ENCODE peak calls at places on chromosomes 4 and X, in ten cellular contexts. One of them, this sample, is unnamed.

GRCh38 chrX:103823591-103823990 is 8.5 kb downstream of the RAB9B start:
- DNase-seq in activated naive CD4-positive, alpha-beta T cell: no peak
- DNase-seq in RPMI8226: no peak
- DNase-seq in AG08395: no peak
- DNase-seq in T-cell: no peak
- DNase-seq in activated CD4-positive, alpha-beta T cell treated with anti-CD3 and anti-CD28 coated beads, Interleukin-2, amount 50 U/mL, for 24 hours: no peak
- DNase-seq in stimulated activated CD8-positive, alpha-beta memory T cell treated with anti-CD3 and anti-CD28 coated beads, Interleukin-4, amount 100 ng/mL, for 1 hour: no peak
- DNase-seq in Right ventricle myocardium superior: no peak
- DNase-seq in stimulated activated CD4-positive, alpha-beta T cell treated with anti-CD3 and anti-CD28 coated beads, Interleukin-1b, Interleukin-23, amount 100 ng/mL, for 24 hours: no peak
- DNase-seq in RWPE1: no peak
- DNase-seq in this sample: no peak

GRCh38 chr4:176800891-176801534 is 8.3 kb upstream of the VEGFC start:
- DNase-seq in T-cell: no peak
- DNase-seq in RWPE1: no peak
- DNase-seq in activated naive CD4-positive, alpha-beta T cell: no peak
- DNase-seq in AG08395: peak; percentile 29
- DNase-seq in Right ventricle myocardium superior: no peak
- DNase-seq in stimulated activated CD4-positive, alpha-beta T cell treated with anti-CD3 and anti-CD28 coated beads, Interleukin-1b, Interleukin-23, amount 100 ng/mL, for 24 hours: no peak
- DNase-seq in RPMI8226: no peak
- DNase-seq in stimulated activated CD8-positive, alpha-beta memory T cell treated with anti-CD3 and anti-CD28 coated beads, Interleukin-4, amount 100 ng/mL, for 1 hour: no peak
- DNase-seq in activated CD4-positive, alpha-beta T cell treated with anti-CD3 and anti-CD28 coated beads, Interleukin-2, amount 50 U/mL, for 24 hours: no peak
- DNase-seq in this sample: no peak

GRCh38 chr4:121053601-121054143 is 18.7 kb downstream of the NDNF start:
- DNase-seq in RWPE1: peak; percentile 11
- DNase-seq in activated naive CD4-positive, alpha-beta T cell: no peak
- DNase-seq in AG08395: peak; percentile 26
- DNase-seq in RPMI8226: peak; percentile 9
- DNase-seq in stimulated activated CD8-positive, alpha-beta memory T cell treated with anti-CD3 and anti-CD28 coated beads, Interleukin-4, amount 100 ng/mL, for 1 hour: no peak
- DNase-seq in activated CD4-positive, alpha-beta T cell treated with anti-CD3 and anti-CD28 coated beads, Interleukin-2, amount 50 U/mL, for 24 hours: no peak
- DNase-seq in stimulated activated CD4-positive, alpha-beta T cell treated with anti-CD3 and anti-CD28 coated beads, Interleukin-1b, Interleukin-23, amount 100 ng/mL, for 24 hours: no peak
- DNase-seq in Right ventricle myocardium superior: peak; percentile 57
- DNase-seq in T-cell: no peak
- DNase-seq in this sample: no peak

GRCh38 chrX:131393426-131393825 is 104.3 kb upstream of the IGSF1 start:
- DNase-seq in RWPE1: no peak
- DNase-seq in T-cell: no peak
- DNase-seq in RPMI8226: no peak
- DNase-seq in activated CD4-positive, alpha-beta T cell treated with anti-CD3 and anti-CD28 coated beads, Interleukin-2, amount 50 U/mL, for 24 hours: no peak
- DNase-seq in AG08395: no peak
- DNase-seq in stimulated activated CD4-positive, alpha-beta T cell treated with anti-CD3 and anti-CD28 coated beads, Interleukin-1b, Interleukin-23, amount 100 ng/mL, for 24 hours: no peak
- DNase-seq in Right ventricle myocardium superior: no peak
- DNase-seq in stimulated activated CD8-positive, alpha-beta memory T cell treated with anti-CD3 and anti-CD28 coated beads, Interleukin-4, amount 100 ng/mL, for 1 hour: no peak
- DNase-seq in activated naive CD4-positive, alpha-beta T cell: no peak
- DNase-seq in this sample: no peak

GRCh38 chr4:183192566-183192965 is 93.5 kb downstream of the WWC2 start:
- DNase-seq in activated CD4-positive, alpha-beta T cell treated with anti-CD3 and anti-CD28 coated beads, Interleukin-2, amount 50 U/mL, for 24 hours: no peak
- DNase-seq in T-cell: no peak
- DNase-seq in AG08395: no peak
- DNase-seq in Right ventricle myocardium superior: no peak
- DNase-seq in stimulated activated CD8-positive, alpha-beta memory T cell treated with anti-CD3 and anti-CD28 coated beads, Interleukin-4, amount 100 ng/mL, for 1 hour: no peak
- DNase-seq in RWPE1: no peak
- DNase-seq in stimulated activated CD4-positive, alpha-beta T cell treated with anti-CD3 and anti-CD28 coated beads, Interleukin-1b, Interleukin-23, amount 100 ng/mL, for 24 hours: no peak
- DNase-seq in activated naive CD4-positive, alpha-beta T cell: no peak
- DNase-seq in RPMI8226: no peak
- DNase-seq in this sample: no peak

GRCh38 chr4:66275381-66276060 is 605.2 kb upstream of the EPHA5 start:
- DNase-seq in activated CD4-positive, alpha-beta T cell treated with anti-CD3 and anti-CD28 coated beads, Interleukin-2, amount 50 U/mL, for 24 hours: no peak
- DNase-seq in RPMI8226: no peak
- DNase-seq in AG08395: no peak
- DNase-seq in Right ventricle myocardium superior: no peak
- DNase-seq in activated naive CD4-positive, alpha-beta T cell: no peak
- DNase-seq in stimulated activated CD4-positive, alpha-beta T cell treated with anti-CD3 and anti-CD28 coated beads, Interleukin-1b, Interleukin-23, amount 100 ng/mL, for 24 hours: no peak
- DNase-seq in stimulated activated CD8-positive, alpha-beta memory T cell treated with anti-CD3 and anti-CD28 coated beads, Interleukin-4, amount 100 ng/mL, for 1 hour: no peak
- DNase-seq in T-cell: no peak
- DNase-seq in RWPE1: no peak
- DNase-seq in this sample: no peak

GRCh38 chr4:99855677-99856076 is 38.5 kb downstream of the LAMTOR3 start:
- DNase-seq in RPMI8226: no peak
- DNase-seq in stimulated activated CD8-positive, alpha-beta memory T cell treated with anti-CD3 and anti-CD28 coated beads, Interleukin-4, amount 100 ng/mL, for 1 hour: no peak
- DNase-seq in Right ventricle myocardium superior: no peak
- DNase-seq in activated CD4-positive, alpha-beta T cell treated with anti-CD3 and anti-CD28 coated beads, Interleukin-2, amount 50 U/mL, for 24 hours: no peak
- DNase-seq in activated naive CD4-positive, alpha-beta T cell: no peak
- DNase-seq in RWPE1: no peak
- DNase-seq in stimulated activated CD4-positive, alpha-beta T cell treated with anti-CD3 and anti-CD28 coated beads, Interleukin-1b, Interleukin-23, amount 100 ng/mL, for 24 hours: no peak
- DNase-seq in AG08395: no peak
- DNase-seq in T-cell: no peak
- DNase-seq in this sample: no peak

GRCh38 chr4:14177987-14178386 is 550.5 kb upstream of the BOD1L1 start:
- DNase-seq in activated naive CD4-positive, alpha-beta T cell: no peak
- DNase-seq in activated CD4-positive, alpha-beta T cell treated with anti-CD3 and anti-CD28 coated beads, Interleukin-2, amount 50 U/mL, for 24 hours: no peak
- DNase-seq in RPMI8226: no peak
- DNase-seq in Right ventricle myocardium superior: no peak
- DNase-seq in RWPE1: no peak
- DNase-seq in stimulated activated CD4-positive, alpha-beta T cell treated with anti-CD3 and anti-CD28 coated beads, Interleukin-1b, Interleukin-23, amount 100 ng/mL, for 24 hours: no peak
- DNase-seq in T-cell: no peak
- DNase-seq in AG08395: no peak
- DNase-seq in stimulated activated CD8-positive, alpha-beta memory T cell treated with anti-CD3 and anti-CD28 coated beads, Interleukin-4, amount 100 ng/mL, for 1 hour: no peak
- DNase-seq in this sample: no peak

GRCh38 chr4:88130544-88131305 is 27.7 kb downstream of the ABCG2 start:
- DNase-seq in RWPE1: no peak
- DNase-seq in stimulated activated CD4-positive, alpha-beta T cell treated with anti-CD3 and anti-CD28 coated beads, Interleukin-1b, Interleukin-23, amount 100 ng/mL, for 24 hours: no peak
- DNase-seq in activated CD4-positive, alpha-beta T cell treated with anti-CD3 and anti-CD28 coated beads, Interleukin-2, amount 50 U/mL, for 24 hours: no peak
- DNase-seq in RPMI8226: no peak
- DNase-seq in Right ventricle myocardium superior: no peak
- DNase-seq in activated naive CD4-positive, alpha-beta T cell: no peak
- DNase-seq in stimulated activated CD8-positive, alpha-beta memory T cell treated with anti-CD3 and anti-CD28 coated beads, Interleukin-4, amount 100 ng/mL, for 1 hour: no peak
- DNase-seq in AG08395: no peak
- DNase-seq in T-cell: no peak
- DNase-seq in this sample: no peak

GRCh38 chr4:101037249-101037648 is 310.1 kb downstream of the PPP3CA start:
- DNase-seq in stimulated activated CD8-positive, alpha-beta memory T cell treated with anti-CD3 and anti-CD28 coated beads, Interleukin-4, amount 100 ng/mL, for 1 hour: no peak
- DNase-seq in RPMI8226: no peak
- DNase-seq in RWPE1: peak; percentile 40
- DNase-seq in activated naive CD4-positive, alpha-beta T cell: no peak
- DNase-seq in T-cell: no peak
- DNase-seq in stimulated activated CD4-positive, alpha-beta T cell treated with anti-CD3 and anti-CD28 coated beads, Interleukin-1b, Interleukin-23, amount 100 ng/mL, for 24 hours: no peak
- DNase-seq in Right ventricle myocardium superior: no peak
- DNase-seq in AG08395: no peak
- DNase-seq in activated CD4-positive, alpha-beta T cell treated with anti-CD3 and anti-CD28 coated beads, Interleukin-2, amount 50 U/mL, for 24 hours: no peak
- DNase-seq in this sample: no peak

GRCh38 chrX:154444001-154444754 is at the start of gene FAM50A:
- DNase-seq in T-cell: peak; percentile 51
- DNase-seq in Right ventricle myocardium superior: peak; percentile 91
- DNase-seq in activated naive CD4-positive, alpha-beta T cell: peak; percentile 15
- DNase-seq in RWPE1: no peak
- DNase-seq in RPMI8226: peak; percentile 82
- DNase-seq in AG08395: peak; percentile 85
- DNase-seq in stimulated activated CD8-positive, alpha-beta memory T cell treated with anti-CD3 and anti-CD28 coated beads, Interleukin-4, amount 100 ng/mL, for 1 hour: peak; percentile 42
- DNase-seq in stimulated activated CD4-positive, alpha-beta T cell treated with anti-CD3 and anti-CD28 coated beads, Interleukin-1b, Interleukin-23, amount 100 ng/mL, for 24 hours: peak; percentile 45
- DNase-seq in activated CD4-positive, alpha-beta T cell treated with anti-CD3 and anti-CD28 coated beads, Interleukin-2, amount 50 U/mL, for 24 hours: no peak
- DNase-seq in this sample: peak; percentile 49

GRCh38 chrX:53239474-53239873 is 14.5 kb upstream of the KDM5C start:
- DNase-seq in RWPE1: no peak
- DNase-seq in AG08395: no peak
- DNase-seq in T-cell: no peak
- DNase-seq in activated naive CD4-positive, alpha-beta T cell: no peak
- DNase-seq in stimulated activated CD4-positive, alpha-beta T cell treated with anti-CD3 and anti-CD28 coated beads, Interleukin-1b, Interleukin-23, amount 100 ng/mL, for 24 hours: peak; percentile 56
- DNase-seq in activated CD4-positive, alpha-beta T cell treated with anti-CD3 and anti-CD28 coated beads, Interleukin-2, amount 50 U/mL, for 24 hours: no peak
- DNase-seq in Right ventricle myocardium superior: no peak
- DNase-seq in stimulated activated CD8-positive, alpha-beta memory T cell treated with anti-CD3 and anti-CD28 coated beads, Interleukin-4, amount 100 ng/mL, for 1 hour: no peak
- DNase-seq in RPMI8226: peak; percentile 66
- DNase-seq in this sample: no peak

GRCh38 chr4:169621754-169622481 is 1.5 kb downstream of the CLCN3 start:
- DNase-seq in Right ventricle myocardium superior: no peak
- DNase-seq in activated naive CD4-positive, alpha-beta T cell: no peak
- DNase-seq in RWPE1: no peak
- DNase-seq in T-cell: no peak
- DNase-seq in activated CD4-positive, alpha-beta T cell treated with anti-CD3 and anti-CD28 coated beads, Interleukin-2, amount 50 U/mL, for 24 hours: no peak
- DNase-seq in AG08395: peak; percentile 17
- DNase-seq in RPMI8226: peak; percentile 44
- DNase-seq in stimulated activated CD4-positive, alpha-beta T cell treated with anti-CD3 and anti-CD28 coated beads, Interleukin-1b, Interleukin-23, amount 100 ng/mL, for 24 hours: no peak
- DNase-seq in stimulated activated CD8-positive, alpha-beta memory T cell treated with anti-CD3 and anti-CD28 coated beads, Interleukin-4, amount 100 ng/mL, for 1 hour: no peak
- DNase-seq in this sample: peak; percentile 47

GRCh38 chrX:2690856-2691542 is at the start of gene CD99:
- DNase-seq in stimulated activated CD4-positive, alpha-beta T cell treated with anti-CD3 and anti-CD28 coated beads, Interleukin-1b, Interleukin-23, amount 100 ng/mL, for 24 hours: peak; percentile 67
- DNase-seq in RPMI8226: peak; percentile 90
- DNase-seq in activated CD4-positive, alpha-beta T cell treated with anti-CD3 and anti-CD28 coated beads, Interleukin-2, amount 50 U/mL, for 24 hours: peak; percentile 74
- DNase-seq in RWPE1: peak; percentile 71
- DNase-seq in Right ventricle myocardium superior: peak; percentile 97
- DNase-seq in stimulated activated CD8-positive, alpha-beta memory T cell treated with anti-CD3 and anti-CD28 coated beads, Interleukin-4, amount 100 ng/mL, for 1 hour: peak; percentile 83
- DNase-seq in activated naive CD4-positive, alpha-beta T cell: no peak
- DNase-seq in AG08395: peak; percentile 93
- DNase-seq in T-cell: peak; percentile 86
- DNase-seq in this sample: peak; percentile 81

GRCh38 chrX:38277802-38278201 is 49.5 kb downstream of the RPGR start:
- DNase-seq in RWPE1: no peak
- DNase-seq in T-cell: no peak
- DNase-seq in RPMI8226: no peak
- DNase-seq in activated CD4-positive, alpha-beta T cell treated with anti-CD3 and anti-CD28 coated beads, Interleukin-2, amount 50 U/mL, for 24 hours: no peak
- DNase-seq in stimulated activated CD8-positive, alpha-beta memory T cell treated with anti-CD3 and anti-CD28 coated beads, Interleukin-4, amount 100 ng/mL, for 1 hour: no peak
- DNase-seq in stimulated activated CD4-positive, alpha-beta T cell treated with anti-CD3 and anti-CD28 coated beads, Interleukin-1b, Interleukin-23, amount 100 ng/mL, for 24 hours: no peak
- DNase-seq in activated naive CD4-positive, alpha-beta T cell: no peak
- DNase-seq in Right ventricle myocardium superior: no peak
- DNase-seq in AG08395: no peak
- DNase-seq in this sample: no peak

GRCh38 chr4:1661695-1662094 is 22.4 kb downstream of the FAM53A start:
- DNase-seq in RPMI8226: no peak
- DNase-seq in Right ventricle myocardium superior: no peak
- DNase-seq in AG08395: no peak
- DNase-seq in stimulated activated CD8-positive, alpha-beta memory T cell treated with anti-CD3 and anti-CD28 coated beads, Interleukin-4, amount 100 ng/mL, for 1 hour: no peak
- DNase-seq in stimulated activated CD4-positive, alpha-beta T cell treated with anti-CD3 and anti-CD28 coated beads, Interleukin-1b, Interleukin-23, amount 100 ng/mL, for 24 hours: no peak
- DNase-seq in T-cell: no peak
- DNase-seq in activated CD4-positive, alpha-beta T cell treated with anti-CD3 and anti-CD28 coated beads, Interleukin-2, amount 50 U/mL, for 24 hours: no peak
- DNase-seq in activated naive CD4-positive, alpha-beta T cell: no peak
- DNase-seq in RWPE1: no peak
- DNase-seq in this sample: no peak

GRCh38 chr4:478373-478772 is 20.6 kb downstream of the ZNF721 start:
- DNase-seq in RWPE1: no peak
- DNase-seq in T-cell: no peak
- DNase-seq in stimulated activated CD4-positive, alpha-beta T cell treated with anti-CD3 and anti-CD28 coated beads, Interleukin-1b, Interleukin-23, amount 100 ng/mL, for 24 hours: no peak
- DNase-seq in AG08395: no peak
- DNase-seq in stimulated activated CD8-positive, alpha-beta memory T cell treated with anti-CD3 and anti-CD28 coated beads, Interleukin-4, amount 100 ng/mL, for 1 hour: no peak
- DNase-seq in Right ventricle myocardium superior: no peak
- DNase-seq in activated CD4-positive, alpha-beta T cell treated with anti-CD3 and anti-CD28 coated beads, Interleukin-2, amount 50 U/mL, for 24 hours: no peak
- DNase-seq in RPMI8226: no peak
- DNase-seq in activated naive CD4-positive, alpha-beta T cell: no peak
- DNase-seq in this sample: no peak

GRCh38 chrX:130179170-130179569 is 7.4 kb downstream of the RAB33A start:
- DNase-seq in stimulated activated CD4-positive, alpha-beta T cell treated with anti-CD3 and anti-CD28 coated beads, Interleukin-1b, Interleukin-23, amount 100 ng/mL, for 24 hours: no peak
- DNase-seq in RPMI8226: no peak
- DNase-seq in stimulated activated CD8-positive, alpha-beta memory T cell treated with anti-CD3 and anti-CD28 coated beads, Interleukin-4, amount 100 ng/mL, for 1 hour: no peak
- DNase-seq in AG08395: no peak
- DNase-seq in RWPE1: no peak
- DNase-seq in activated naive CD4-positive, alpha-beta T cell: no peak
- DNase-seq in activated CD4-positive, alpha-beta T cell treated with anti-CD3 and anti-CD28 coated beads, Interleukin-2, amount 50 U/mL, for 24 hours: no peak
- DNase-seq in Right ventricle myocardium superior: no peak
- DNase-seq in T-cell: no peak
- DNase-seq in this sample: no peak

GRCh38 chr4:139606600-139607301 is 50.7 kb upstream of the SETD7 start:
- DNase-seq in RWPE1: no peak
- DNase-seq in AG08395: peak; percentile 47
- DNase-seq in Right ventricle myocardium superior: no peak
- DNase-seq in RPMI8226: no peak
- DNase-seq in stimulated activated CD4-positive, alpha-beta T cell treated with anti-CD3 and anti-CD28 coated beads, Interleukin-1b, Interleukin-23, amount 100 ng/mL, for 24 hours: no peak
- DNase-seq in stimulated activated CD8-positive, alpha-beta memory T cell treated with anti-CD3 and anti-CD28 coated beads, Interleukin-4, amount 100 ng/mL, for 1 hour: no peak
- DNase-seq in T-cell: no peak
- DNase-seq in activated CD4-positive, alpha-beta T cell treated with anti-CD3 and anti-CD28 coated beads, Interleukin-2, amount 50 U/mL, for 24 hours: no peak
- DNase-seq in activated naive CD4-positive, alpha-beta T cell: no peak
- DNase-seq in this sample: no peak

GRCh38 chrX:109629310-109629709 is 4.3 kb upstream of the KCNE5 start:
- DNase-seq in Right ventricle myocardium superior: no peak
- DNase-seq in activated CD4-positive, alpha-beta T cell treated with anti-CD3 and anti-CD28 coated beads, Interleukin-2, amount 50 U/mL, for 24 hours: no peak
- DNase-seq in stimulated activated CD4-positive, alpha-beta T cell treated with anti-CD3 and anti-CD28 coated beads, Interleukin-1b, Interleukin-23, amount 100 ng/mL, for 24 hours: no peak
- DNase-seq in T-cell: no peak
- DNase-seq in AG08395: no peak
- DNase-seq in stimulated activated CD8-positive, alpha-beta memory T cell treated with anti-CD3 and anti-CD28 coated beads, Interleukin-4, amount 100 ng/mL, for 1 hour: no peak
- DNase-seq in RWPE1: no peak
- DNase-seq in activated naive CD4-positive, alpha-beta T cell: no peak
- DNase-seq in RPMI8226: no peak
- DNase-seq in this sample: no peak

GRCh38 chrX:94937491-94937890 is 1263.5 kb downstream of the FAM133A start:
- DNase-seq in activated CD4-positive, alpha-beta T cell treated with anti-CD3 and anti-CD28 coated beads, Interleukin-2, amount 50 U/mL, for 24 hours: no peak
- DNase-seq in Right ventricle myocardium superior: no peak
- DNase-seq in stimulated activated CD8-positive, alpha-beta memory T cell treated with anti-CD3 and anti-CD28 coated beads, Interleukin-4, amount 100 ng/mL, for 1 hour: no peak
- DNase-seq in RPMI8226: no peak
- DNase-seq in activated naive CD4-positive, alpha-beta T cell: no peak
- DNase-seq in RWPE1: no peak
- DNase-seq in stimulated activated CD4-positive, alpha-beta T cell treated with anti-CD3 and anti-CD28 coated beads, Interleukin-1b, Interleukin-23, amount 100 ng/mL, for 24 hours: no peak
- DNase-seq in AG08395: no peak
- DNase-seq in T-cell: no peak
- DNase-seq in this sample: no peak

GRCh38 chr4:110033994-110034393 is 121.3 kb downstream of the EGF start:
- DNase-seq in T-cell: no peak
- DNase-seq in activated naive CD4-positive, alpha-beta T cell: no peak
- DNase-seq in stimulated activated CD8-positive, alpha-beta memory T cell treated with anti-CD3 and anti-CD28 coated beads, Interleukin-4, amount 100 ng/mL, for 1 hour: no peak
- DNase-seq in activated CD4-positive, alpha-beta T cell treated with anti-CD3 and anti-CD28 coated beads, Interleukin-2, amount 50 U/mL, for 24 hours: no peak
- DNase-seq in RWPE1: no peak
- DNase-seq in AG08395: no peak
- DNase-seq in stimulated activated CD4-positive, alpha-beta T cell treated with anti-CD3 and anti-CD28 coated beads, Interleukin-1b, Interleukin-23, amount 100 ng/mL, for 24 hours: no peak
- DNase-seq in Right ventricle myocardium superior: no peak
- DNase-seq in RPMI8226: peak; percentile 41
- DNase-seq in this sample: no peak

GRCh38 chrX:15616531-15616930 is 15.8 kb upstream of the ACE2 start:
- DNase-seq in RWPE1: no peak
- DNase-seq in T-cell: no peak
- DNase-seq in Right ventricle myocardium superior: peak; percentile 55
- DNase-seq in activated CD4-positive, alpha-beta T cell treated with anti-CD3 and anti-CD28 coated beads, Interleukin-2, amount 50 U/mL, for 24 hours: no peak
- DNase-seq in stimulated activated CD4-positive, alpha-beta T cell treated with anti-CD3 and anti-CD28 coated beads, Interleukin-1b, Interleukin-23, amount 100 ng/mL, for 24 hours: no peak
- DNase-seq in RPMI8226: no peak
- DNase-seq in AG08395: no peak
- DNase-seq in stimulated activated CD8-positive, alpha-beta memory T cell treated with anti-CD3 and anti-CD28 coated beads, Interleukin-4, amount 100 ng/mL, for 1 hour: no peak
- DNase-seq in activated naive CD4-positive, alpha-beta T cell: no peak
- DNase-seq in this sample: no peak

GRCh38 chr4:57078685-57079521 is 31.3 kb downstream of the IGFBP7 start:
- DNase-seq in Right ventricle myocardium superior: no peak
- DNase-seq in RWPE1: peak; percentile 74
- DNase-seq in RPMI8226: no peak
- DNase-seq in activated naive CD4-positive, alpha-beta T cell: no peak
- DNase-seq in activated CD4-positive, alpha-beta T cell treated with anti-CD3 and anti-CD28 coated beads, Interleukin-2, amount 50 U/mL, for 24 hours: no peak
- DNase-seq in T-cell: no peak
- DNase-seq in stimulated activated CD4-positive, alpha-beta T cell treated with anti-CD3 and anti-CD28 coated beads, Interleukin-1b, Interleukin-23, amount 100 ng/mL, for 24 hours: no peak
- DNase-seq in stimulated activated CD8-positive, alpha-beta memory T cell treated with anti-CD3 and anti-CD28 coated beads, Interleukin-4, amount 100 ng/mL, for 1 hour: no peak
- DNase-seq in AG08395: no peak
- DNase-seq in this sample: no peak

GRCh38 chr4:6160536-6160935 is 39.8 kb downstream of the JAKMIP1 start:
- DNase-seq in RWPE1: no peak
- DNase-seq in stimulated activated CD8-positive, alpha-beta memory T cell treated with anti-CD3 and anti-CD28 coated beads, Interleukin-4, amount 100 ng/mL, for 1 hour: no peak
- DNase-seq in stimulated activated CD4-positive, alpha-beta T cell treated with anti-CD3 and anti-CD28 coated beads, Interleukin-1b, Interleukin-23, amount 100 ng/mL, for 24 hours: no peak
- DNase-seq in AG08395: no peak
- DNase-seq in T-cell: no peak
- DNase-seq in activated naive CD4-positive, alpha-beta T cell: no peak
- DNase-seq in RPMI8226: no peak
- DNase-seq in activated CD4-positive, alpha-beta T cell treated with anti-CD3 and anti-CD28 coated beads, Interleukin-2, amount 50 U/mL, for 24 hours: no peak
- DNase-seq in Right ventricle myocardium superior: peak; percentile 9
- DNase-seq in this sample: no peak

GRCh38 chrX:48520455-48520854 is 1.2 kb upstream of the EBP start:
- DNase-seq in activated CD4-positive, alpha-beta T cell treated with anti-CD3 and anti-CD28 coated beads, Interleukin-2, amount 50 U/mL, for 24 hours: no peak
- DNase-seq in AG08395: no peak
- DNase-seq in RPMI8226: no peak
- DNase-seq in stimulated activated CD4-positive, alpha-beta T cell treated with anti-CD3 and anti-CD28 coated beads, Interleukin-1b, Interleukin-23, amount 100 ng/mL, for 24 hours: no peak
- DNase-seq in activated naive CD4-positive, alpha-beta T cell: no peak
- DNase-seq in Right ventricle myocardium superior: no peak
- DNase-seq in RWPE1: no peak
- DNase-seq in stimulated activated CD8-positive, alpha-beta memory T cell treated with anti-CD3 and anti-CD28 coated beads, Interleukin-4, amount 100 ng/mL, for 1 hour: no peak
- DNase-seq in T-cell: no peak
- DNase-seq in this sample: no peak

GRCh38 chr4:57110635-57111546 is 706 bp upstream of the IGFBP7 start:
- DNase-seq in AG08395: peak; percentile 61
- DNase-seq in T-cell: no peak
- DNase-seq in activated CD4-positive, alpha-beta T cell treated with anti-CD3 and anti-CD28 coated beads, Interleukin-2, amount 50 U/mL, for 24 hours: no peak
- DNase-seq in activated naive CD4-positive, alpha-beta T cell: no peak
- DNase-seq in stimulated activated CD8-positive, alpha-beta memory T cell treated with anti-CD3 and anti-CD28 coated beads, Interleukin-4, amount 100 ng/mL, for 1 hour: peak; percentile 3
- DNase-seq in Right ventricle myocardium superior: peak; percentile 65
- DNase-seq in RWPE1: peak; percentile 29
- DNase-seq in RPMI8226: peak; percentile 44
- DNase-seq in stimulated activated CD4-positive, alpha-beta T cell treated with anti-CD3 and anti-CD28 coated beads, Interleukin-1b, Interleukin-23, amount 100 ng/mL, for 24 hours: no peak
- DNase-seq in this sample: no peak

GRCh38 chrX:53711446-53711845 is 24.9 kb upstream of the HUWE1 start:
- DNase-seq in AG08395: no peak
- DNase-seq in activated naive CD4-positive, alpha-beta T cell: no peak
- DNase-seq in RPMI8226: no peak
- DNase-seq in stimulated activated CD4-positive, alpha-beta T cell treated with anti-CD3 and anti-CD28 coated beads, Interleukin-1b, Interleukin-23, amount 100 ng/mL, for 24 hours: no peak
- DNase-seq in stimulated activated CD8-positive, alpha-beta memory T cell treated with anti-CD3 and anti-CD28 coated beads, Interleukin-4, amount 100 ng/mL, for 1 hour: no peak
- DNase-seq in Right ventricle myocardium superior: no peak
- DNase-seq in RWPE1: peak; percentile 19
- DNase-seq in T-cell: no peak
- DNase-seq in activated CD4-positive, alpha-beta T cell treated with anti-CD3 and anti-CD28 coated beads, Interleukin-2, amount 50 U/mL, for 24 hours: no peak
- DNase-seq in this sample: no peak

This sample was measured in naive thymus-derived CD4-positive, alpha-beta T cell.